ENCODE peak calls at places on chromosomes 4 and X, in six cellular contexts. H, O, J, G, Y and D are unnamed samples.

GRCh38 chr4:148391056-148391455 is 51.2 kb downstream of the NR3C2 start:
- DNase-seq in J (no peak), H (no peak), O (no peak), Y (no peak), G (no peak), D (no peak)

GRCh38 chr4:157075811-157076577 is at the start of gene GLRB:
- DNase-seq in O (peak), J (peak), G (no peak), Y (peak), H (no peak), D (no peak)

GRCh38 chr4:87047281-87047798 is 112.5 kb downstream of the AFF1 start:
- DNase-seq in Y (no peak), G (no peak), J (no peak), H (no peak), O (no peak), D (no peak)

GRCh38 chr4:16785800-16786527 is 112.5 kb downstream of the LDB2 start:
- DNase-seq in Y (peak), J (peak), G (no peak), H (no peak), O (peak), D (peak)

GRCh38 chrX:23841847-23842522 is 59.0 kb downstream of the SAT1 start:
- DNase-seq in H (no peak), J (no peak), O (no peak), G (no peak), Y (no peak), D (no peak)

GRCh38 chrX:33892670-33893069 is 239.4 kb downstream of the FAM47A start:
- DNase-seq in O (no peak), Y (no peak), J (no peak), G (no peak), H (no peak), D (no peak)

GRCh38 chrX:139077303-139078131 is 366.0 kb upstream of the FGF13 start:
- DNase-seq in G (no peak), O (no peak), Y (peak), H (no peak), J (peak), D (peak)

GRCh38 chr4:55609393-55609821 is 17.4 kb upstream of the PDCL2 start:
- DNase-seq in J (peak), Y (no peak), H (no peak), O (no peak), G (no peak), D (no peak)

GRCh38 chr4:108725457-108725856 is 37.4 kb downstream of the ETNPPL start:
- DNase-seq in H (no peak), Y (no peak), J (no peak), O (no peak), G (no peak), D (no peak)

GRCh38 chr4:147825451-147826287 is 93.8 kb downstream of the ARHGAP10 start:
- DNase-seq in G (no peak), J (no peak), H (no peak), O (peak), Y (no peak), D (no peak)